ENCODE peak calls at places on chromosomes 6 and 20, in five cellular contexts. B is adrenal gland, H is brain microvascular endothelial cell, L is mesendoderm, F is esophagus muscularis mucosa. O is an unnamed sample.
A peak's percentile ranks its signal among the peaks of the same experiment; 100 is the strongest.

GRCh38 chr6:97969065-97969464 is 686.0 kb upstream of the MMS22L start:
- DNase-seq in B (no peak), H (no peak), L (peak; percentile 69), F (no peak), O (no peak)

GRCh38 chr6:3090013-3090412 is 21.7 kb downstream of the RIPK1 start:
- DNase-seq in B (no peak), H (no peak), L (no peak), F (no peak), O (no peak)

GRCh38 chr6:89239338-89239737 is 22.2 kb upstream of the GABRR1 start:
- DNase-seq in B (no peak), H (no peak), L (peak; percentile 38), F (peak; percentile 62), O (no peak)

GRCh38 chr20:3311623-3312022 is 72.6 kb upstream of the SLC4A11 start:
- DNase-seq in B (no peak), H (no peak), L (no peak), F (no peak), O (no peak)

GRCh38 chr6:122144229-122144628 is 255.2 kb upstream of the HSF2 start:
- DNase-seq in B (no peak), H (no peak), L (no peak), F (no peak), O (no peak)

GRCh38 chr6:75224303-75224926 is 18.6 kb upstream of the COL12A1 start:
- DNase-seq in B (no peak), H (no peak), L (no peak), F (no peak), O (no peak)

GRCh38 chr6:168577496-168577895 is 136.5 kb downstream of the SMOC2 start:
- DNase-seq in B (no peak), H (no peak), L (no peak), F (no peak), O (no peak)

GRCh38 chr6:118495639-118496296 is 52.3 kb upstream of the PLN start:
- DNase-seq in B (no peak), H (peak; percentile 39), L (no peak), F (no peak), O (no peak)

GRCh38 chr20:36214684-36215256 is 21.5 kb upstream of the AAR2 start:
- DNase-seq in B (no peak), H (no peak), L (peak; percentile 69), F (no peak), O (no peak)

GRCh38 chr6:26493258-26493657 is 6.8 kb upstream of the BTN1A1 start:
- DNase-seq in B (no peak), H (no peak), L (peak; percentile 63), F (no peak), O (no peak)

GRCh38 chr6:10146723-10147451 is 268.0 kb downstream of the TFAP2A start:
- DNase-seq in B (no peak), H (peak; percentile 45), L (peak; percentile 81), F (no peak), O (no peak)

GRCh38 chr6:1598433-1598832 is 11.3 kb upstream of the FOXC1 start:
- DNase-seq in B (no peak), H (no peak), L (no peak), F (no peak), O (no peak)
- H3K27me3 ChIP-seq in B (peaks cover 56% of the 10 kb centered on the region), H (peaks cover 24% of the 10 kb centered on the region), L (no peaks in the 10 kb centered on the region), F (peaks cover 14% of the 10 kb centered on the region), O (peaks cover 10% of the 10 kb centered on the region)

GRCh38 chr6:41546866-41547798 is 951 bp downstream of the FOXP4 start:
- DNase-seq in B (peak; percentile 45), H (peak; percentile 25), L (peak; percentile 75), F (no peak), O (no peak)

GRCh38 chr6:41548841-41549642 is 2.9 kb downstream of the FOXP4 start:
- DNase-seq in B (no peak), H (no peak), L (peak; percentile 66), F (no peak), O (no peak)

GRCh38 chr6:41547799-41548097 is 1.6 kb downstream of the FOXP4 start:
- DNase-seq in B (no peak), H (no peak), L (no peak), F (no peak), O (no peak)

GRCh38 chr6:41549673-41550072 is 3.5 kb downstream of the FOXP4 start:
- DNase-seq in B (no peak), H (no peak), L (no peak), F (no peak), O (no peak)

GRCh38 chr6:41548098-41548840 is 2.1 kb downstream of the FOXP4 start:
- DNase-seq in B (no peak), H (no peak), L (no peak), F (no peak), O (no peak)
- H3K27me3 ChIP-seq in B (no peaks in the 10 kb centered on the region), H (no peaks in the 10 kb centered on the region), L (peaks cover 11% of the 10 kb centered on the region), F (no peaks in the 10 kb centered on the region), O (no peaks in the 10 kb centered on the region)

GRCh38 chr20:63060057-63060991 is 53.6 kb upstream of the BHLHE23 start:
- DNase-seq in B (no peak), H (peak; percentile 52), L (no peak), F (no peak), O (no peak)

GRCh38 chr20:63061051-63061531 is 54.3 kb upstream of the BHLHE23 start:
- DNase-seq in B (no peak), H (no peak), L (no peak), F (no peak), O (no peak)

GRCh38 chr20:63064310-63064709 is 57.5 kb upstream of the BHLHE23 start:
- DNase-seq in B (no peak), H (no peak), L (no peak), F (no peak), O (no peak)

GRCh38 chr20:63061701-63062100 is 54.9 kb upstream of the BHLHE23 start:
- DNase-seq in B (no peak), H (no peak), L (no peak), F (no peak), O (no peak)

DNA sequence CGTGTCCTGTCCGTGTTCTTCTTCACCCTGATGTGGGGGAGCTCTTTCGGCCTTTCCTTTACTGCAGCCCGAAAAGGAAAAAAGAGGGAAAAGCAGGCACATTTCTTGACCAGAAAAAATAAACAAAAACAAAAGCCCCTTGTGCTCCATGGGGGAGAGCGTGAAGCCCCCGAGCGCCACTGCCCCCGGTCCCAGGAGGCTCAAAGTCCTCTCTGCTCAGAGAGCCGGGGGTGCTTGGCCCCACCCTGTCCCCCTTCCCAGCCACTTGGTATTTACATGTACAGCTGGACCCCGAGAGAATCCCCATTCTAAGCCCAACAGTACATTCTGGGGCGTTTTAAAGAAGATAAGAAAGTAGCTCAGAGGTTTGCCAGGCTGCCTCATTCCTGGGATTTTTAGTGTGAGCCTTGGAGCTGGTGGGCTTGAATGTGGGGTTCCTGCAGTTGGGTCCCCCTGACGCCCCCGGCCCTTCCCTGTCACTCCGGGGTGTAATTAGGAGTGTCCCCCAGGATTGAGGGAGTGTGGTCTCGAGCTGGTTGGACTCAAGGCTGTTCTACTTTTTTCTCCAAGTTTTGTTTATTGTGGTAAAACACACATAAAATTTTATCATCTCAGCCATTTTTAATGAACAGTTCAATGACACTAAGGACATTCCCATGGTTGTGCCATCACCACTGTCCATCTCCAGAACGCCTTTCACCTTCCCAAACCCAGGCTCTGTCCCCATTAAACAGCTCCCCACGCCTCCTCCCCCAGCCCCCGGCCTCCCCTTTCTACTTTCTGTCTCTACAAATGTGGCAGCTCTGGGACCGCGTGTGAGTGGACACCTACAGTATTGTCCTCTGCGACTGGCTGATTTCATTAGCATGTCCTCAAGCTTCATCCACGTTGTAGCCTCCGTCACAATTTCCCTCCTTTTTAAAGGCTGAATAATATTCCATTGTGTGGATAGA is 55.7 kb upstream of the BHLHE23 start:
- DNase-seq in B (no peak), H (no peak), L (no peak), F (no peak), O (no peak)
- H3K27me3 ChIP-seq in B (peaks cover 23% of the 10 kb centered on the region), H (no peaks in the 10 kb centered on the region), L (no peaks in the 10 kb centered on the region), F (peaks cover 6% of the 10 kb centered on the region), O (no peaks in the 10 kb centered on the region)

GRCh38 chr20:59289994-59290393 is 10.4 kb upstream of the EDN3 start:
- DNase-seq in B (no peak), H (no peak), L (no peak), F (no peak), O (no peak)

DNA sequence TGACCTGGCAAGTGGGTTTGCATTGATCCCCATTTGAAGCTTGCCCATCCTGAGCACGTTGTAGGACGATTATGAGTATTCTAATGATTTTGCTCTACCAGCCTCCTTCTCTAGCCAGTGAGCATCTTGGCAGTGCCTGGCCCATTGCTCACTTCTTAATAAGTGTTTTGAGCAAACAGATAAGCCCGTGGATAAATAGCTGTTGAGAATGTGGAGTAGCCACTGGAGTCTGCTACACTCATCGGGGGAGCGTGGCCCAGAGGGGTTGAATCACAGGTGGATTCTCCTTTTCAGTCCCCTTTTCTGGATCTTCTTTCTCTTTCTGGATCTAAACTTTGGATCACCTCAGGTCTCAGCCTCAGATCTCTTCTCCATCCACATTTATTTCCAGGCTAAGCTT is 15.9 kb upstream of the EDN3 start:
- DNase-seq in B (no peak), H (no peak), L (no peak), F (no peak), O (no peak)
- H3K27me3 ChIP-seq in B (no peaks in the 10 kb centered on the region), H (no peaks in the 10 kb centered on the region), L (no peaks in the 10 kb centered on the region), F (no peaks in the 10 kb centered on the region), O (no peaks in the 10 kb centered on the region)